ENCODE peak calls at places on chromosomes 3 and 15, in nine cellular contexts. O is stomach, H is brain microvascular endothelial cell, P is cardiac muscle cell, N is uterus, G is fibroblast of lung, W is GM10248, X is IMR-90, K is left ventricle myocardium inferior. F is an unnamed sample.

GRCh38 chr3:126836220-126836860 is 132.3 kb downstream of the CHCHD6 start:
- DNase-seq in P (no peak), O (no peak), G (no peak), N (no peak), W (no peak), X (no peak), H (no peak), K (no peak), F (no peak)

GRCh38 chr15:64810499-64811326 is 14.7 kb downstream of the PIF1 start:
- DNase-seq in H (no peak), X (no peak), W (no peak), N (no peak), P (no peak), O (no peak), K (no peak), G (no peak), F (no peak)

GRCh38 chr3:169894110-169894509 is 17.3 kb upstream of the SAMD7 start:
- DNase-seq in N (no peak), P (no peak), G (no peak), O (no peak), K (no peak), W (no peak), X (no peak), H (peak; percentile 5), F (no peak)

GRCh38 chr3:181278468-181279238 is 289.1 kb upstream of the DNAJC19 start:
- DNase-seq in P (peak; percentile 46), G (no peak), O (no peak), N (no peak), H (no peak), X (no peak), W (peak; percentile 7), K (no peak), F (no peak)

GRCh38 chr3:56929809-56930615 is 128.3 kb upstream of the ARHGEF3 start:
- DNase-seq in O (no peak), P (no peak), K (no peak), G (peak; percentile 25), H (no peak), X (no peak), N (no peak), W (no peak), F (no peak)

GRCh38 chr3:2765002-2765579 is 345.1 kb downstream of the IL5RA start:
- DNase-seq in X (no peak), H (no peak), K (no peak), W (no peak), P (peak; percentile 65), G (no peak), N (no peak), O (no peak), F (no peak)

GRCh38 chr3:152253514-152253913 is 15.2 kb upstream of the MBNL1 start:
- DNase-seq in N (no peak), X (no peak), G (no peak), P (no peak), W (no peak), K (no peak), O (no peak), H (no peak), F (no peak)

GRCh38 chr3:37819591-37819990 is 42.1 kb upstream of the CTDSPL start:
- DNase-seq in W (no peak), K (no peak), H (no peak), X (no peak), N (peak; percentile 83), G (peak; percentile 22), P (peak; percentile 69), O (no peak), F (no peak)

GRCh38 chr3:99145031-99145430 is 243.5 kb upstream of the DCBLD2 start:
- DNase-seq in W (no peak), X (no peak), K (no peak), G (no peak), O (no peak), H (no peak), P (no peak), N (no peak), F (no peak)

GRCh38 chr15:77496710-77497107 is 76.0 kb downstream of the HMG20A start:
- DNase-seq in X (peak; percentile 97), K (peak; percentile 91), G (peak; percentile 95), O (peak; percentile 80), P (peak; percentile 78), N (peak; percentile 89), W (peak; percentile 81), H (peak; percentile 94), F (no peak)

GRCh38 chr3:58164199-58164879 is 46.4 kb downstream of the DNASE1L3 start:
- DNase-seq in H (no peak), N (no peak), K (peak; percentile 85), W (no peak), P (no peak), O (peak; percentile 92), X (peak; percentile 81), G (peak; percentile 78), F (peak; percentile 95)

GRCh38 chr3:65581313-65581712 is 457.4 kb downstream of the MAGI1 start:
- DNase-seq in W (no peak), N (no peak), X (no peak), K (no peak), P (no peak), G (no peak), H (no peak), O (no peak), F (no peak)

DNA sequence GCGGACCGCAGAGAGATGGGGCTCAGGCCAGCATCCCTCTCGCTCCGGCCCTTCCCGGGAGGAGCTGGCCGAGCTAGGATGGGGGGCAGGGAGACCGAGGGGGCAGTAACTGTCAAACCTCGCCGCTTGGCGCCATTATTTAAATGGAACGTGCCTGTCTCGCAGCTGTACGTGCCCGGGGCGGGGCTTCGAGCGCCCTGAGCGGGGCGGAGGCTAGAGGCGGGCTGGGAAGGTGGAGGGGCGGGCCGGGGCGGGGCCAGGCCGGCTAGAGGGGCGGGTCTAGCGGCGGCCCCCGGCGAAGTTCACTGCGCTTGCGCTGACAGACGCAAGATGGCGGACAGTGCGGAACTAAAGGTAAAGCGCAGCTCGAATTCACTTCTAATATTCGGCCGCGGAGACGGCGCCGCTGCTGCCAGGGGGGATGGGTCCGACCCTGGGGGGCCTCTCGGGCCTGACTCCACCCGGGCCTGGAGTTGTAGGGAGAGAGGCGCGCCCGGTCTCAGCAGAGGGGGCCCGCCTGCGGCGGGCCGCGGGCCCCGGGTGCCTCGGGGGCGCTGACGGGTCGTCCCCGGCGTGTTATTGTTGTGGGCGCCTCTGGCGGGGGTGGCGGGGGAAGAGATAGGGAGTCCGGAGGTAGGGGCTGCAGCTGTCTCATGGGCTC is at the start of gene PIAS1:
- DNase-seq in N (peak; percentile 91), O (peak; percentile 95), K (peak; percentile 95), H (peak; percentile 89), W (peak; percentile 98), X (peak; percentile 83), P (peak; percentile 96), G (peak; percentile 85), F (peak; percentile 97)
- TF ChIP-seq CTCF in N (no peak), O (no peak), K (no peak), H (no peak), W (no peak), X (no peak), P (no peak), G (no peak), F (peak; percentile 32)

DNA sequence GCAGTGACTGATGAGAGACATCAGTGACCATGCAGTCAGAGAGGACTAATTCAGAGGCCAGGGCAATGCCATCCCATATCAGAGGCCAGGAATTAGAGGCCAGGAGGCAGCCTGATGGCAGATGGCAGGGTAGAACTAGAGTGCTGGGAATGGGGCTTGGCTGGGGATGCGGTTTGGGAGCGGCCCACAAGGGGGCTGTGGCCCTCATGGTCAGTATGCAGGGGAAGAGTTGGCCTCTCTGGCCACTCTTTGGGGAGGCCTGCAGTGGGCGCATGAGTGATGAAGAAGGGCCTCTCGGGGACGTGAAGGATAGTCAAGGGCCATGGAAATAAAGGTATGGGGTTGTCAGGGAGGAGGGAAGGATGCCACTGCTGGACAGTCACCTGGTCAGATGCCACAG is 101.7 kb downstream of the EEFSEC start:
- DNase-seq in X (no peak), P (no peak), G (no peak), W (no peak), O (no peak), K (no peak), N (no peak), H (no peak), F (no peak)
- TF ChIP-seq CTCF in X (no peak), P (no peak), G (no peak), W (no peak), O (no peak), K (no peak), N (no peak), H (peak; percentile 10), F (no peak)

GRCh38 chr15:56286213-56286612 is 42.5 kb upstream of the RFX7 start:
- DNase-seq in X (no peak), P (no peak), G (no peak), H (no peak), W (no peak), K (no peak), N (no peak), O (no peak), F (no peak)
- TF ChIP-seq CTCF in X (no peak), P (peak; percentile 6), G (peak; percentile 1), H (peak; percentile 46), W (no peak), K (no peak), N (no peak), O (no peak), F (no peak)

GRCh38 chr3:6779140-6779539 is 81.8 kb upstream of the GRM7 start:
- DNase-seq in O (no peak), W (no peak), X (no peak), N (no peak), H (no peak), G (no peak), P (no peak), K (no peak), F (no peak)
- TF ChIP-seq CTCF in O (no peak), W (no peak), X (no peak), N (no peak), H (no peak), G (no peak), P (no peak), K (no peak), F (no peak)

GRCh38 chr3:173823911-173824460 is 426.4 kb downstream of the NLGN1 start:
- DNase-seq in W (no peak), P (no peak), N (no peak), X (peak; percentile 6), G (peak; percentile 69), O (no peak), H (no peak), K (no peak), F (no peak)

GRCh38 chr3:173814809-173815208 is 417.3 kb downstream of the NLGN1 start:
- DNase-seq in G (no peak), H (no peak), W (no peak), P (no peak), X (no peak), O (no peak), K (no peak), N (no peak), F (no peak)

GRCh38 chr3:173819368-173819767 is 421.8 kb downstream of the NLGN1 start:
- DNase-seq in K (no peak), H (no peak), P (no peak), X (peak; percentile 29), W (no peak), N (no peak), O (no peak), G (peak; percentile 14), F (no peak)
- TF ChIP-seq CTCF in K (no peak), H (no peak), P (no peak), X (no peak), W (no peak), N (no peak), O (no peak), G (no peak), F (no peak)

F was measured in chondrocyte.